ENCODE peak calls at places on chromosome 21, in four cellular contexts. C is K562, T is HepG2, X is H1. A is an unnamed sample.

GRCh38 chr21:14603202-14603601 is 57.1 kb upstream of the SAMSN1 start:
- DNase-seq in C (no peak), T (no peak), X (no peak), A (no peak)

GRCh38 chr21:35291034-35291433 is 241.9 kb upstream of the RUNX1 start:
- DNase-seq in C (no peak), T (no peak), X (no peak), A (no peak)

GRCh38 chr21:29441651-29442050 is 142.9 kb downstream of the BACH1 start:
- DNase-seq in C (no peak), T (no peak), X (no peak), A (no peak)

GRCh38 chr21:45074818-45075605 is 632 bp downstream of the ADARB1 start:
- DNase-seq in C (peak; percentile 83), T (no peak), X (no peak), A (no peak)

GRCh38 chr21:29896884-29897283 is 42.9 kb downstream of the GRIK1 start:
- DNase-seq in C (no peak), T (no peak), X (no peak), A (no peak)

GRCh38 chr21:15645830-15646229 is 84.0 kb upstream of the USP25 start:
- DNase-seq in C (no peak), T (no peak), X (no peak), A (no peak)

GRCh38 chr21:29018540-29018939 is 609 bp downstream of the RWDD2B start:
- DNase-seq in C (peak; percentile 29), T (no peak), X (no peak), A (no peak)

GRCh38 chr21:45322960-45323461 is 35.3 kb upstream of the POFUT2 start:
- DNase-seq in C (no peak), T (no peak), X (no peak), A (no peak)

GRCh38 chr21:28856588-28857250 is 136.0 kb downstream of the LTN1 start:
- DNase-seq in C (no peak), T (peak; percentile 53), X (no peak), A (no peak)

GRCh38 chr21:26952274-26953066 is 14.4 kb downstream of the ADAMTS5 start:
- DNase-seq in C (no peak), T (no peak), X (no peak), A (no peak)

GRCh38 chr21:45116066-45116465 is 41.7 kb downstream of the ADARB1 start:
- DNase-seq in C (no peak), T (no peak), X (no peak), A (no peak)

GRCh38 chr21:44789880-44790279 is 11.7 kb downstream of the UBE2G2 start:
- DNase-seq in C (no peak), T (no peak), X (no peak), A (no peak)

GRCh38 chr21:15495965-15496364 is 233.8 kb upstream of the USP25 start:
- DNase-seq in C (no peak), T (peak; percentile 7), X (no peak), A (no peak)

GRCh38 chr21:17083084-17083483 is 429.8 kb upstream of the CXADR start:
- DNase-seq in C (no peak), T (no peak), X (no peak), A (no peak)

DNA sequence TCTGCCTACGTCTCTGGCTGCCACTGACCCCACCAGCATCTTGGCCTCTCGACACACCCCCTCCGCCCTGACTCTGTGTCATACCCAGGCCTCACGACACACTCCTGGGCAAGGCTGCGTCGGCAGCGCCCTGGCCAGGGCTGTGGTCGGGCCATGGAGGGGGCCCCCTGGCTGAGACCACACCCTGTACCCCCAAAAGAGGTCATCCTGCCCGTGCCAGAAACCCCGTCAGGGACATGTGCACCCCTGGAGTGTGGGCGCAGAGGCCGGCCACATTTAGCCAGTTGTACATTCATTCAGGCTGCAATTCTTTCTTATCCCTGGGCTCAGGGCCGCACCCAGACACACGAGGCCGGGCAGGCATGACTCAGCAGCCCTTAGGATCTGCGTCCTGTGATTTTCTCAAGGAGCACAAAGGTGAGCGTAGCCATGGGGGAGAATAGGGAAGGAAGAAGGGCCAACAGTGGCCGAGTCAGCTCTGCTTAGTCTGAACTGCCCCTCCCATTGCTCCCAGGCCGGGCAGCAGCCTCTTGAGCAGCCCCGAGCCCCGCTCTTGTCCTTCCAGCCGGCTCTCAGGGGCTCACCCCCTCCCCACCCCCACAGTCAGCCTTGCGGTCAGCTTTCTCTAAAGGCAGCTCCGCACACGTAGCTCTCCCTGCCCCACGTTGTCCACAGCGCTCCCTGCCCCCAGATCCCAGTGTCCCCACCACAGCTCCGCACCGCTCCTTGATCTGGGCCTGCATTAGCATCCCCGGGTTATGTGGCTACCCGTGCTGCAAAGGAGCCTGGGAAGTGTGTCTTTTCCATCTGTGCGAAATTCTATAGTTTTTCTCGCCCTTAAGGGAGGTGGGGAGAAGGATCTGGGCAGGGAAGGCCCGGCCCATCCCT is 7.9 kb downstream of the CSTB start:
- DNase-seq in C (peak; percentile 88), T (no peak), X (no peak), A (no peak)
- TF ChIP-seq GABPA in C (no peak), T (no peak), X (no peak), A (no peak)

GRCh38 chr21:38894899-38895298 is 89.2 kb downstream of the ETS2 start:
- DNase-seq in C (no peak), T (no peak), X (no peak), A (no peak)

GRCh38 chr21:38900499-38900898 is 94.8 kb downstream of the ETS2 start:
- DNase-seq in C (no peak), T (no peak), X (no peak), A (no peak)

GRCh38 chr21:38899277-38899947 is 93.7 kb downstream of the ETS2 start:
- DNase-seq in C (no peak), T (no peak), X (no peak), A (no peak)

GRCh38 chr21:38898422-38899098 is 92.8 kb downstream of the ETS2 start:
- DNase-seq in C (no peak), T (no peak), X (no peak), A (no peak)

DNA sequence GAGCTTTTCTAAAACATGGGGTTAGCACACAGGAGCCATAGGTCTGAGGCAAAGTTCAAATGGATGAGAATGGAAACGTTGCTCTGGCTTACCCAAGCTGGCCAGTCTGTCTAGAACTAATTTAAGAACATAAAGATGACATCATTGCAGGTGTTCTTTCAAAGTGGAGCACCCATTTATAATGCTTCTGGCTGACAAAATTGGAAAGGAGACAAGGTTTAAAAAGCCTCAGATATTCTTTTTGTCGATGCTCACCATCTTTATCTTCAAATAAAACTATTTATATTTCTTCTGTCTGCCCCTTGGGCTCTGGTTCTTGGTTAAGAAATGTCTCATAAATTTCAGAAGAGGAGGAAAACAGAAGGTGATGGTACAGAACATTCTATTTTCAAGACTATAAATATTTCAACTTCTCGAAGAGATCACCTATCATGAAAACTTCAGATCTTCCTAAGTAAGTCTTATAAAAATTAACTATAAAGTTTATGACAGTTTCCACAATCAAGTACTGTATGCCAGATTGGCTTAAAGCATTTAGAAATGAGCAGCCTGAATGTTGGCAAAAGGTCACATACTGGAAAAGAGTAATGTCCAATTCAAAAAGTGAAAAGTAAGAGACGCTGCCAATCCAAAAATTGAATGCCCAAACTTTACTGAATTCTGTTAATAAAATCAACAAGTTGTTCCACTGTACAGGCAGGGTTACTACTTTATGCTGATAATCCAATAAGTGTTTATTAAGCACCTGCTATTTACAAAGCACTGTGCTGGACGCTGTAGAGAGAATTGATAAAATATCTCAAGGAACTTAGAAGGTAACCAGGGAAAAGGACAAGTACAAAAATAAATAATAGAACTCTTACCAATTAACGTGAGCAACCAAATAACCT is 92.0 kb downstream of the ETS2 start:
- DNase-seq in C (no peak), T (no peak), X (no peak), A (no peak)
- TF ChIP-seq EZH2 in C (no peak), T (no peak), X (no peak), A (no peak)

GRCh38 chr21:25735895-25736597 is 1.3 kb downstream of the GABPA start:
- DNase-seq in C (peak; percentile 48), T (peak; percentile 21), X (no peak), A (no peak)

GRCh38 chr21:25734654-25735220 is at the start of the genes ATP5PF and GABPA:
- DNase-seq in C (peak; percentile 92), T (peak; percentile 97), X (peak; percentile 93), A (peak; percentile 97)

GRCh38 chr21:25733859-25734653 is 648 bp downstream of the ATP5PF start:
- DNase-seq in C (peak; percentile 28), T (peak; percentile 62), X (no peak), A (no peak)

GRCh38 chr21:25732091-25732760 is 2.5 kb downstream of the ATP5PF start:
- DNase-seq in C (no peak), T (no peak), X (no peak), A (no peak)

DNA sequence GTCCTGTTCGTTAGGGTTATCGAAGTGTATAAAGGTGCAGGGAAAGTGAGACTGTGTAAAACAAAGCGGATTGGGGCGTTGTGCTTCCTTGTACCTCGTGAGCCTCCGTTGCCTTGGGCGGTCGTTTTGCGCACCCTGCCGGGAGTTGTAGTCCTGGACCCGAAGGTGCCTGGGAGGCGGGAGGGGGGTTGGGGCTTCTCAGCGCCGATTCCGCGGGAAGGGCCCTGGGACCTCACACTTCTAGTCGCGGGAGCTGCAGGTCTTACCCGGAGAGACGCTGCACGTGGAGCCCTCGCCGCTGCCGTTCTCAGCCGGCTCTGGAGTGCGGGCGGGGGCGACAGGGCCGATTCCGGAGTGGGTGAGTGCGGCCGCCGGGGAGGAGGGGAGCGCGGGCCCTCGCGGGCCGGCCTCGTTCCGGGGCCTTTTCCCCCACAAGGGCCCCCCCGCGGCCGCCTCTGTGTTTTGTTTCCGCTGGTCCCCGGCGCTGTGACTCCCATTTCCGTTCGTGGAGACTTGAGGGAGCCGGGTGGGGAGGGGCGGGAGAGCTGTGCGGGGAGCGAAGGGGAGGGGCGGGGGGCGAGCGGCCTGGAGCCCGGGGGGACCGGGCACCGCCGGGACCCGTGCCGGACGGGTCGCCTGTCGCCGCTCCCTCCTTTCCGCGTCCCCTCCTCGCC is 586 bp downstream of the GABPA start:
- DNase-seq in C (peak; percentile 81), T (peak; percentile 80), X (peak; percentile 66), A (no peak)
- TF ChIP-seq POLR2A in C (peak; percentile 42), T (peak; percentile 71), X (peak; percentile 7), A (peak; percentile 72)

GRCh38 chr21:42298657-42299056 is 16.6 kb downstream of the TFF3 start:
- DNase-seq in C (no peak), T (no peak), X (no peak), A (no peak)
- TF ChIP-seq GABPA in C (no peak), T (no peak), X (no peak), A (no peak)

GRCh38 chr21:33111577-33111976 is 41.6 kb downstream of the OLIG1 start:
- DNase-seq in C (no peak), T (no peak), X (no peak), A (no peak)
- TF ChIP-seq EZH2 in C (no peak), T (no peak), X (no peak), A (no peak)

A was measured in GM12878.